ENCODE peak calls at places on chromosomes 4 and X, in seven cellular contexts. One of them, this sample, is unnamed.

GRCh38 chr4:55795342-55795741 is 24.2 kb upstream of the EXOC1L start:
- DNase-seq in GM23248: no peak
- DNase-seq in MG63: no peak
- DNase-seq in hepatocyte: no peak
- DNase-seq in CD8-positive, alpha-beta memory T cell: no peak
- DNase-seq in lower lobe of right lung: no peak
- DNase-seq in AG04449: no peak
- DNase-seq in this sample: no peak

GRCh38 chr4:26859762-26860156 is 882 bp upstream of the STIM2 start:
- DNase-seq in GM23248: no peak
- DNase-seq in MG63: no peak
- DNase-seq in hepatocyte: no peak
- DNase-seq in CD8-positive, alpha-beta memory T cell: no peak
- DNase-seq in lower lobe of right lung: no peak
- DNase-seq in AG04449: no peak
- DNase-seq in this sample: no peak

GRCh38 chr4:39699676-39700409 is 1.9 kb downstream of the UBE2K start:
- DNase-seq in GM23248: peak; percentile 58
- DNase-seq in MG63: no peak
- DNase-seq in hepatocyte: no peak
- DNase-seq in CD8-positive, alpha-beta memory T cell: no peak
- DNase-seq in lower lobe of right lung: no peak
- DNase-seq in AG04449: no peak
- DNase-seq in this sample: no peak

GRCh38 chrX:14712096-14712495 is 160.8 kb downstream of the FANCB start:
- DNase-seq in GM23248: no peak
- DNase-seq in MG63: no peak
- DNase-seq in hepatocyte: no peak
- DNase-seq in CD8-positive, alpha-beta memory T cell: no peak
- DNase-seq in lower lobe of right lung: no peak
- DNase-seq in AG04449: no peak
- DNase-seq in this sample: no peak

GRCh38 chr4:153083447-153083921 is 120.8 kb upstream of the TRIM2 start:
- DNase-seq in GM23248: peak; percentile 85
- DNase-seq in MG63: peak; percentile 39
- DNase-seq in hepatocyte: peak; percentile 87
- DNase-seq in CD8-positive, alpha-beta memory T cell: peak; percentile 53
- DNase-seq in lower lobe of right lung: no peak
- DNase-seq in AG04449: peak; percentile 31
- DNase-seq in this sample: peak; percentile 65

GRCh38 chr4:181157647-181158046 is 1085.6 kb upstream of the TENM3 start:
- DNase-seq in GM23248: no peak
- DNase-seq in MG63: no peak
- DNase-seq in hepatocyte: no peak
- DNase-seq in CD8-positive, alpha-beta memory T cell: no peak
- DNase-seq in lower lobe of right lung: no peak
- DNase-seq in AG04449: no peak
- DNase-seq in this sample: no peak

GRCh38 chr4:56803473-56803872 is 18.0 kb downstream of the SPINK2 start:
- DNase-seq in GM23248: no peak
- DNase-seq in MG63: no peak
- DNase-seq in hepatocyte: peak; percentile 24
- DNase-seq in CD8-positive, alpha-beta memory T cell: no peak
- DNase-seq in lower lobe of right lung: no peak
- DNase-seq in AG04449: no peak
- DNase-seq in this sample: no peak

GRCh38 chrX:15334561-15334960 is 762 bp downstream of the PIGA start:
- DNase-seq in GM23248: peak; percentile 64
- DNase-seq in MG63: peak; percentile 2
- DNase-seq in hepatocyte: no peak
- DNase-seq in CD8-positive, alpha-beta memory T cell: peak; percentile 60
- DNase-seq in lower lobe of right lung: no peak
- DNase-seq in AG04449: no peak
- DNase-seq in this sample: peak; percentile 10

GRCh38 chrX:71292669-71293379 is 8.7 kb upstream of the ITGB1BP2 start:
- DNase-seq in GM23248: peak; percentile 57
- DNase-seq in MG63: no peak
- DNase-seq in hepatocyte: no peak
- DNase-seq in CD8-positive, alpha-beta memory T cell: no peak
- DNase-seq in lower lobe of right lung: no peak
- DNase-seq in AG04449: no peak
- DNase-seq in this sample: no peak

GRCh38 chr4:154738426-154738825 is 5.4 kb upstream of the LRAT start:
- DNase-seq in GM23248: no peak
- DNase-seq in MG63: peak; percentile 70
- DNase-seq in hepatocyte: no peak
- DNase-seq in CD8-positive, alpha-beta memory T cell: no peak
- DNase-seq in lower lobe of right lung: no peak
- DNase-seq in AG04449: no peak
- DNase-seq in this sample: no peak

GRCh38 chr4:88318751-88319350 is 34.5 kb upstream of the PPM1K start:
- DNase-seq in GM23248: peak; percentile 13
- DNase-seq in MG63: peak; percentile 0
- DNase-seq in hepatocyte: no peak
- DNase-seq in CD8-positive, alpha-beta memory T cell: no peak
- DNase-seq in lower lobe of right lung: no peak
- DNase-seq in AG04449: no peak
- DNase-seq in this sample: no peak

GRCh38 chr4:71833175-71833900 is 49.5 kb upstream of the GC start:
- DNase-seq in GM23248: no peak
- DNase-seq in MG63: no peak
- DNase-seq in hepatocyte: no peak
- DNase-seq in CD8-positive, alpha-beta memory T cell: no peak
- DNase-seq in lower lobe of right lung: peak; percentile 68
- DNase-seq in AG04449: no peak
- DNase-seq in this sample: no peak

GRCh38 chrX:28787206-28787605 is 200.0 kb downstream of the IL1RAPL1 start:
- DNase-seq in GM23248: peak; percentile 2
- DNase-seq in MG63: peak; percentile 7
- DNase-seq in hepatocyte: peak; percentile 4
- DNase-seq in CD8-positive, alpha-beta memory T cell: no peak
- DNase-seq in lower lobe of right lung: no peak
- DNase-seq in AG04449: no peak
- DNase-seq in this sample: no peak

GRCh38 chr4:67549123-67549522 is 3.8 kb upstream of the CENPC start:
- DNase-seq in GM23248: peak; percentile 28
- DNase-seq in MG63: no peak
- DNase-seq in hepatocyte: no peak
- DNase-seq in CD8-positive, alpha-beta memory T cell: no peak
- DNase-seq in lower lobe of right lung: no peak
- DNase-seq in AG04449: no peak
- DNase-seq in this sample: no peak

GRCh38 chr4:2794707-2795557 is 2.0 kb downstream of the SH3BP2 start:
- DNase-seq in GM23248: peak; percentile 89
- DNase-seq in MG63: peak; percentile 74
- DNase-seq in hepatocyte: peak; percentile 68
- DNase-seq in CD8-positive, alpha-beta memory T cell: no peak
- DNase-seq in lower lobe of right lung: peak; percentile 86
- DNase-seq in AG04449: no peak
- DNase-seq in this sample: no peak

GRCh38 chr4:2797545-2798305 is 4.8 kb downstream of the SH3BP2 start:
- DNase-seq in GM23248: no peak
- DNase-seq in MG63: no peak
- DNase-seq in hepatocyte: no peak
- DNase-seq in CD8-positive, alpha-beta memory T cell: peak; percentile 48
- DNase-seq in lower lobe of right lung: peak; percentile 54
- DNase-seq in AG04449: no peak
- DNase-seq in this sample: no peak

GRCh38 chr4:2795558-2796260 is 2.8 kb downstream of the SH3BP2 start:
- DNase-seq in GM23248: no peak
- DNase-seq in MG63: no peak
- DNase-seq in hepatocyte: peak; percentile 10
- DNase-seq in CD8-positive, alpha-beta memory T cell: no peak
- DNase-seq in lower lobe of right lung: peak; percentile 51
- DNase-seq in AG04449: no peak
- DNase-seq in this sample: no peak

GRCh38 chr4:2797188-2797544 is 4.3 kb downstream of the SH3BP2 start:
- DNase-seq in GM23248: no peak
- DNase-seq in MG63: no peak
- DNase-seq in hepatocyte: peak; percentile 2
- DNase-seq in CD8-positive, alpha-beta memory T cell: no peak
- DNase-seq in lower lobe of right lung: peak; percentile 40
- DNase-seq in AG04449: no peak
- DNase-seq in this sample: no peak

GRCh38 chr4:2796261-2797187 is 3.6 kb downstream of the SH3BP2 start:
- DNase-seq in GM23248: peak; percentile 81
- DNase-seq in MG63: peak; percentile 95
- DNase-seq in hepatocyte: peak; percentile 75
- DNase-seq in CD8-positive, alpha-beta memory T cell: peak; percentile 29
- DNase-seq in lower lobe of right lung: peak; percentile 69
- DNase-seq in AG04449: no peak
- DNase-seq in this sample: no peak
- H3K4me3 ChIP-seq in GM23248: no peak overlapping the region
- H3K4me3 ChIP-seq in MG63: no peak overlapping the region
- H3K4me3 ChIP-seq in hepatocyte: no peak overlapping the region
- H3K4me3 ChIP-seq in CD8-positive, alpha-beta memory T cell: no peak overlapping the region
- H3K4me3 ChIP-seq in lower lobe of right lung: peak overlapping the region; percentile 12
- H3K4me3 ChIP-seq in AG04449: no peak overlapping the region
- H3K4me3 ChIP-seq in this sample: no peak overlapping the region

GRCh38 chr4:17785858-17786257 is 4.4 kb upstream of the FAM184B start:
- DNase-seq in GM23248: no peak
- DNase-seq in MG63: no peak
- DNase-seq in hepatocyte: no peak
- DNase-seq in CD8-positive, alpha-beta memory T cell: no peak
- DNase-seq in lower lobe of right lung: no peak
- DNase-seq in AG04449: no peak
- DNase-seq in this sample: no peak

GRCh38 chr4:17781072-17781830 is at the start of gene FAM184B:
- DNase-seq in GM23248: peak; percentile 42
- DNase-seq in MG63: peak; percentile 6
- DNase-seq in hepatocyte: peak; percentile 17
- DNase-seq in CD8-positive, alpha-beta memory T cell: no peak
- DNase-seq in lower lobe of right lung: no peak
- DNase-seq in AG04449: no peak
- DNase-seq in this sample: no peak

GRCh38 chr4:17780461-17781071 is 855 bp downstream of the FAM184B start:
- DNase-seq in GM23248: peak; percentile 67
- DNase-seq in MG63: no peak
- DNase-seq in hepatocyte: no peak
- DNase-seq in CD8-positive, alpha-beta memory T cell: no peak
- DNase-seq in lower lobe of right lung: no peak
- DNase-seq in AG04449: peak; percentile 47
- DNase-seq in this sample: no peak

GRCh38 chr4:17778431-17778830 is 3.0 kb downstream of the FAM184B start:
- DNase-seq in GM23248: no peak
- DNase-seq in MG63: no peak
- DNase-seq in hepatocyte: no peak
- DNase-seq in CD8-positive, alpha-beta memory T cell: no peak
- DNase-seq in lower lobe of right lung: no peak
- DNase-seq in AG04449: no peak
- DNase-seq in this sample: no peak

DNA sequence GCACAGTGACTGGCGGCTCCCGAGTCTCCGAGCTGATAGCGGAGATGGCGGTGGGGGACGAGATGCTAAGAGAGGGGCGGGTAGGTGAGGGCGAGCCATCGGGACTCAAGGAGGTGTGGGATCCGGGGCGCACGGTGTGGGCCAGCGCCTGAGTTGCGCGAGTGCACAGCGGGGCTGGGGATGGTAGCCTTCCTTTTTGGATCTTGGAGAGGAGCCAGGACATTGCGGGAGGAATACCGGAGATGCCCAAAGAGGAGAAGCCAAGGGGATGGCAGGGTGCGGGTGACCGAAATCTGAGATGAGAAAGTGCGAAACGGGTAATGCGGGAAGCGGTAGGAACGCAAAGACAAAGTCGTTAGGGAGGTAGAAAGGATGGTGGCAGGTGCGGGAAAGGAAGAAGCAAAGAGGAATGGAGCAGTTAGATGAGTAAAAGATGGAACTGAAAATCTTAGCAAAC is 438 bp upstream of the FAM184B start:
- DNase-seq in GM23248: peak; percentile 20
- DNase-seq in MG63: no peak
- DNase-seq in hepatocyte: no peak
- DNase-seq in CD8-positive, alpha-beta memory T cell: no peak
- DNase-seq in lower lobe of right lung: no peak
- DNase-seq in AG04449: no peak
- DNase-seq in this sample: no peak
- H3K4me3 ChIP-seq in GM23248: peak overlapping the region; percentile 76
- H3K4me3 ChIP-seq in MG63: peak overlapping the region; percentile 37
- H3K4me3 ChIP-seq in hepatocyte: peak overlapping the region; percentile 49
- H3K4me3 ChIP-seq in CD8-positive, alpha-beta memory T cell: no peak overlapping the region
- H3K4me3 ChIP-seq in lower lobe of right lung: peak overlapping the region; percentile 46
- H3K4me3 ChIP-seq in AG04449: peak overlapping the region; percentile 57
- H3K4me3 ChIP-seq in this sample: no peak overlapping the region

GRCh38 chr4:143358923-143359694 is 22.4 kb downstream of the GAB1 start:
- DNase-seq in GM23248: peak; percentile 44
- DNase-seq in MG63: peak; percentile 6
- DNase-seq in hepatocyte: peak; percentile 80
- DNase-seq in CD8-positive, alpha-beta memory T cell: no peak
- DNase-seq in lower lobe of right lung: peak; percentile 70
- DNase-seq in AG04449: no peak
- DNase-seq in this sample: no peak
- H3K4me3 ChIP-seq in GM23248: no peak overlapping the region
- H3K4me3 ChIP-seq in MG63: no peak overlapping the region
- H3K4me3 ChIP-seq in hepatocyte: no peak overlapping the region
- H3K4me3 ChIP-seq in CD8-positive, alpha-beta memory T cell: no peak overlapping the region
- H3K4me3 ChIP-seq in lower lobe of right lung: peak overlapping the region; percentile 4
- H3K4me3 ChIP-seq in AG04449: no peak overlapping the region
- H3K4me3 ChIP-seq in this sample: no peak overlapping the region

GRCh38 chr4:101791189-101791572 is 651 bp downstream of the BANK1 start:
- DNase-seq in GM23248: no peak
- DNase-seq in MG63: no peak
- DNase-seq in hepatocyte: no peak
- DNase-seq in CD8-positive, alpha-beta memory T cell: no peak
- DNase-seq in lower lobe of right lung: no peak
- DNase-seq in AG04449: no peak
- DNase-seq in this sample: no peak

GRCh38 chr4:101795704-101796103 is 5.2 kb downstream of the BANK1 start:
- DNase-seq in GM23248: no peak
- DNase-seq in MG63: no peak
- DNase-seq in hepatocyte: no peak
- DNase-seq in CD8-positive, alpha-beta memory T cell: no peak
- DNase-seq in lower lobe of right lung: no peak
- DNase-seq in AG04449: no peak
- DNase-seq in this sample: no peak

GRCh38 chr4:101790521-101791188 is at the start of gene BANK1:
- DNase-seq in GM23248: no peak
- DNase-seq in MG63: peak; percentile 51
- DNase-seq in hepatocyte: peak; percentile 64
- DNase-seq in CD8-positive, alpha-beta memory T cell: peak; percentile 53
- DNase-seq in lower lobe of right lung: peak; percentile 71
- DNase-seq in AG04449: no peak
- DNase-seq in this sample: no peak

GRCh38 chr4:101793397-101793796 is 2.9 kb downstream of the BANK1 start:
- DNase-seq in GM23248: no peak
- DNase-seq in MG63: no peak
- DNase-seq in hepatocyte: no peak
- DNase-seq in CD8-positive, alpha-beta memory T cell: no peak
- DNase-seq in lower lobe of right lung: no peak
- DNase-seq in AG04449: no peak
- DNase-seq in this sample: no peak

DNA sequence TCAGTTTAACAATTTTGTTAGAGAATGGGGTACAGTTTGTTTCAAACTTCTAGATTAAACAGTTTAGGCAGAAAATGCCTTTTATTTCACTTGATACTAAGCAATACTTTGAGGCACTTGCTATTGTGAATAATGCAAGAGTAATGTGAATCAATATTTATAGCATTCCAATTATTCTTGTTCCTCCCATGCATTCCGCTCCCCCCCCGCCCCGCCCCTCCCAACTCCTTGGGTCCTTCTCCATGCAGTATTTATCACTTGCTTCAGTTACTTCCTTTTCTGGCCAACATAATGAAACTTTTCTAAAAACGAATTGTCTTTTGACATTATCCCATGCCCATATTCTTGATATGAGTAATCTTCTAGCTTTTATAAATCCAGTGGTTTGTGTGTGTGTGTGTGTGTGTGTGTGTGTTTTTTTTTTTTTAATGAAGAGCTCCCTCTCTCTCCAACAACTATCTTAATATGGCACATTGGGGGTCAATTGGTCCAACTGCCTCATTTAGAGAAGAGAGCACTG is 1.6 kb downstream of the BANK1 start:
- DNase-seq in GM23248: no peak
- DNase-seq in MG63: no peak
- DNase-seq in hepatocyte: no peak
- DNase-seq in CD8-positive, alpha-beta memory T cell: no peak
- DNase-seq in lower lobe of right lung: no peak
- DNase-seq in AG04449: no peak
- DNase-seq in this sample: no peak
- H3K4me3 ChIP-seq in GM23248: no peak overlapping the region
- H3K4me3 ChIP-seq in MG63: no peak overlapping the region
- H3K4me3 ChIP-seq in hepatocyte: no peak overlapping the region
- H3K4me3 ChIP-seq in CD8-positive, alpha-beta memory T cell: no peak overlapping the region
- H3K4me3 ChIP-seq in lower lobe of right lung: no peak overlapping the region
- H3K4me3 ChIP-seq in AG04449: no peak overlapping the region
- H3K4me3 ChIP-seq in this sample: no peak overlapping the region

This sample was measured in SJSA1.